ENCODE peak calls at places on chromosomes 1 and 21, in ten cellular contexts. E is GM03348, B is NCI-H1694, R is NCI-H2227 treated with DMSO at 0.1 percent for 48 hours, D is NCI-H69, X is HEK293T, C is tibial nerve, P is frontal cortex, U is HTR-8/SVneo, V is uterus. H is an unnamed sample.

GRCh38 chr1:167587342-167587741 is 33.8 kb upstream of the CREG1 start:
- DNase-seq in E (no peak), B (no peak), R (no peak), D (no peak), X (no peak), C (no peak), P (no peak), U (no peak), V (no peak), H (no peak)

GRCh38 chr1:184840596-184840995 is 85.9 kb upstream of the EDEM3 start:
- DNase-seq in E (no peak), B (no peak), R (no peak), D (no peak), X (no peak), C (no peak), P (no peak), U (no peak), V (no peak), H (no peak)

GRCh38 chr1:16393255-16394177 is 26.5 kb downstream of the SZRD1 start:
- DNase-seq in E (no peak), B (no peak), R (no peak), D (peak), X (no peak), C (no peak), P (peak), U (no peak), V (no peak), H (no peak)

GRCh38 chr1:41954533-41954944 is 35.8 kb upstream of the HIVEP3 start:
- DNase-seq in E (peak), B (no peak), R (no peak), D (peak), X (no peak), C (no peak), P (no peak), U (peak), V (no peak), H (no peak)

GRCh38 chr21:39050839-39051560 is 132.3 kb downstream of the PSMG1 start:
- DNase-seq in E (no peak), B (no peak), R (no peak), D (no peak), X (no peak), C (no peak), P (no peak), U (no peak), V (no peak), H (no peak)

GRCh38 chr1:76023669-76024407 is 50.7 kb upstream of the ST6GALNAC3 start:
- DNase-seq in E (no peak), B (no peak), R (no peak), D (no peak), X (no peak), C (no peak), P (no peak), U (no peak), V (no peak), H (no peak)

GRCh38 chr1:31591425-31592093 is 15.2 kb downstream of the TINAGL1 start:
- DNase-seq in E (no peak), B (no peak), R (no peak), D (peak), X (no peak), C (no peak), P (no peak), U (no peak), V (no peak), H (no peak)

GRCh38 chr1:22886211-22886610 is 86.5 kb downstream of the LACTBL1 start:
- DNase-seq in E (peak), B (no peak), R (no peak), D (no peak), X (no peak), C (no peak), P (no peak), U (no peak), V (no peak), H (no peak)

GRCh38 chr1:203057831-203058673 is 27.8 kb downstream of the MYOG start:
- DNase-seq in E (peak), B (no peak), R (no peak), D (peak), X (no peak), C (no peak), P (no peak), U (no peak), V (no peak), H (no peak)

GRCh38 chr1:103284270-103284669 is 175.9 kb upstream of the COL11A1 start:
- DNase-seq in E (peak), B (no peak), R (no peak), D (no peak), X (no peak), C (no peak), P (no peak), U (no peak), V (no peak), H (no peak)

GRCh38 chr1:230029244-230029643 is 37.8 kb upstream of the GALNT2 start:
- DNase-seq in E (no peak), B (no peak), R (no peak), D (peak), X (no peak), C (no peak), P (no peak), U (no peak), V (no peak), H (no peak)

H was measured in NCI-H1092.